ENCODE peak calls at places on chromosomes 2 and 18, in four cellular contexts. One of them, this sample, is unnamed.
A peak's percentile ranks its signal among the peaks of the same experiment; 100 is the strongest.

GRCh38 chr18:42765225-42765624 is 350.3 kb downstream of the RIT2 start:
- DNase-seq in SK-N-SH: no peak
- DNase-seq in K562: no peak
- DNase-seq in H1: no peak
- DNase-seq in this sample: no peak

GRCh38 chr2:33530614-33531344 is 54.3 kb downstream of the RASGRP3 start:
- DNase-seq in K562: no peak
- DNase-seq in SK-N-SH: no peak
- DNase-seq in H1: no peak
- DNase-seq in this sample: peak; percentile 36

GRCh38 chr2:40488101-40488598 is 36.3 kb upstream of the SLC8A1 start:
- DNase-seq in H1: no peak
- DNase-seq in K562: no peak
- DNase-seq in SK-N-SH: peak; percentile 32
- DNase-seq in this sample: no peak

GRCh38 chr2:181892795-181893435 is 1.4 kb downstream of the ITPRID2 start:
- DNase-seq in SK-N-SH: no peak
- DNase-seq in H1: no peak
- DNase-seq in K562: no peak
- DNase-seq in this sample: no peak

GRCh38 chr2:235577404-235578330 is 83.8 kb downstream of the AGAP1 start:
- DNase-seq in SK-N-SH: no peak
- DNase-seq in H1: no peak
- DNase-seq in K562: no peak
- DNase-seq in this sample: no peak

GRCh38 chr2:71460595-71461303 is 7.4 kb downstream of the DYSF start:
- DNase-seq in SK-N-SH: peak; percentile 74
- DNase-seq in K562: peak; percentile 49
- DNase-seq in H1: peak; percentile 67
- DNase-seq in this sample: no peak

GRCh38 chr2:212646698-212647097 is 108.1 kb upstream of the ERBB4 start:
- DNase-seq in H1: no peak
- DNase-seq in K562: no peak
- DNase-seq in SK-N-SH: no peak
- DNase-seq in this sample: no peak

GRCh38 chr18:80143876-80144275 is 34.8 kb downstream of the ADNP2 start:
- DNase-seq in H1: no peak
- DNase-seq in SK-N-SH: no peak
- DNase-seq in K562: no peak
- DNase-seq in this sample: no peak

GRCh38 chr2:218727502-218728165 is 17.0 kb downstream of the TTLL4 start:
- DNase-seq in SK-N-SH: no peak
- DNase-seq in K562: no peak
- DNase-seq in H1: no peak
- DNase-seq in this sample: no peak

GRCh38 chr18:21291106-21291505 is 49.1 kb downstream of the GREB1L start:
- DNase-seq in K562: no peak
- DNase-seq in SK-N-SH: no peak
- DNase-seq in H1: no peak
- DNase-seq in this sample: no peak

GRCh38 chr18:56927795-56928194 is 219.1 kb upstream of the BOD1L2 start:
- DNase-seq in K562: no peak
- DNase-seq in H1: no peak
- DNase-seq in SK-N-SH: no peak
- DNase-seq in this sample: no peak

GRCh38 chr2:142918624-142919023 is 41.2 kb downstream of the KYNU start:
- DNase-seq in H1: no peak
- DNase-seq in SK-N-SH: no peak
- DNase-seq in K562: no peak
- DNase-seq in this sample: no peak

GRCh38 chr2:158998486-158999248 is 30.2 kb downstream of the TANC1 start:
- DNase-seq in K562: no peak
- DNase-seq in SK-N-SH: no peak
- DNase-seq in H1: no peak
- DNase-seq in this sample: no peak

GRCh38 chr2:81260320-81260719 is 955.8 kb upstream of the LRRTM1 start:
- DNase-seq in H1: no peak
- DNase-seq in K562: no peak
- DNase-seq in SK-N-SH: no peak
- DNase-seq in this sample: no peak

GRCh38 chr2:8475349-8476045 is 206.4 kb upstream of the ID2 start:
- DNase-seq in SK-N-SH: no peak
- DNase-seq in K562: no peak
- DNase-seq in H1: no peak
- DNase-seq in this sample: peak; percentile 77

GRCh38 chr2:74300506-74300905 is 42.7 kb downstream of the SLC4A5 start:
- DNase-seq in SK-N-SH: no peak
- DNase-seq in K562: no peak
- DNase-seq in H1: peak; percentile 33
- DNase-seq in this sample: no peak

GRCh38 chr18:56240405-56240804 is 398.0 kb downstream of the TXNL1 start:
- DNase-seq in SK-N-SH: no peak
- DNase-seq in K562: no peak
- DNase-seq in H1: no peak
- DNase-seq in this sample: no peak

GRCh38 chr2:10331702-10332401 is 29.1 kb downstream of the HPCAL1 start:
- DNase-seq in SK-N-SH: no peak
- DNase-seq in K562: peak; percentile 39
- DNase-seq in H1: no peak
- DNase-seq in this sample: peak; percentile 51

GRCh38 chr18:49839012-49839411 is 25.7 kb upstream of the ACAA2 start:
- DNase-seq in H1: no peak
- DNase-seq in SK-N-SH: no peak
- DNase-seq in K562: no peak
- DNase-seq in this sample: no peak

GRCh38 chr2:28356095-28356911 is 36.4 kb upstream of the FOSL2 start:
- DNase-seq in SK-N-SH: peak; percentile 90
- DNase-seq in H1: no peak
- DNase-seq in K562: peak; percentile 59
- DNase-seq in this sample: no peak

GRCh38 chr2:173571021-173571821 is 216.5 kb downstream of the CDCA7 start:
- DNase-seq in SK-N-SH: peak; percentile 30
- DNase-seq in K562: peak; percentile 34
- DNase-seq in H1: no peak
- DNase-seq in this sample: no peak

GRCh38 chr2:171706152-171706803 is 19.0 kb downstream of the DYNC1I2 start:
- DNase-seq in H1: no peak
- DNase-seq in K562: peak; percentile 21
- DNase-seq in SK-N-SH: peak; percentile 31
- DNase-seq in this sample: no peak

GRCh38 chr2:125711081-125711480 is 944.9 kb upstream of the GYPC start:
- DNase-seq in SK-N-SH: no peak
- DNase-seq in H1: no peak
- DNase-seq in K562: no peak
- DNase-seq in this sample: no peak

GRCh38 chr2:24566630-24567029 is 75.6 kb downstream of the NCOA1 start:
- DNase-seq in H1: no peak
- DNase-seq in SK-N-SH: no peak
- DNase-seq in K562: no peak
- DNase-seq in this sample: no peak

GRCh38 chr2:106575955-106576354 is 88.8 kb downstream of the CD8B2 start:
- DNase-seq in H1: peak; percentile 55
- DNase-seq in K562: no peak
- DNase-seq in SK-N-SH: peak; percentile 64
- DNase-seq in this sample: no peak

GRCh38 chr18:30970201-30970816 is 72.2 kb downstream of the DSC3 start:
- DNase-seq in K562: no peak
- DNase-seq in H1: no peak
- DNase-seq in SK-N-SH: no peak
- DNase-seq in this sample: no peak

GRCh38 chr2:28627722-28628480 is 123.7 kb upstream of the PPP1CB start:
- DNase-seq in H1: no peak
- DNase-seq in SK-N-SH: no peak
- DNase-seq in K562: no peak
- DNase-seq in this sample: no peak

GRCh38 chr2:203623616-203624015 is 82.8 kb upstream of the CD28 start:
- DNase-seq in K562: no peak
- DNase-seq in H1: no peak
- DNase-seq in SK-N-SH: no peak
- DNase-seq in this sample: no peak

GRCh38 chr2:23529659-23530058 is 144.7 kb downstream of the KLHL29 start:
- DNase-seq in K562: no peak
- DNase-seq in H1: no peak
- DNase-seq in SK-N-SH: no peak
- DNase-seq in this sample: no peak

GRCh38 chr18:76613058-76613457 is 118.0 kb upstream of the ZNF516 start:
- DNase-seq in H1: no peak
- DNase-seq in SK-N-SH: no peak
- DNase-seq in K562: no peak
- DNase-seq in this sample: no peak

GRCh38 chr2:236578980-236579745 is 9.5 kb downstream of the ACKR3 start:
- DNase-seq in H1: no peak
- DNase-seq in K562: no peak
- DNase-seq in SK-N-SH: no peak
- DNase-seq in this sample: no peak

GRCh38 chr2:85308951-85309555 is 18.7 kb downstream of the TGOLN2 start:
- DNase-seq in H1: no peak
- DNase-seq in SK-N-SH: peak; percentile 95
- DNase-seq in K562: no peak
- DNase-seq in this sample: no peak

GRCh38 chr2:85310330-85310729 is 17.5 kb downstream of the TGOLN2 start:
- DNase-seq in H1: no peak
- DNase-seq in SK-N-SH: no peak
- DNase-seq in K562: no peak
- DNase-seq in this sample: no peak

GRCh38 chr2:85308201-85308600 is 19.6 kb downstream of the TGOLN2 start:
- DNase-seq in H1: no peak
- DNase-seq in K562: no peak
- DNase-seq in SK-N-SH: no peak
- DNase-seq in this sample: no peak

GRCh38 chr2:85307527-85307897 is 20.3 kb downstream of the TGOLN2 start:
- DNase-seq in SK-N-SH: no peak
- DNase-seq in K562: no peak
- DNase-seq in H1: no peak
- DNase-seq in this sample: no peak

GRCh38 chr2:85309699-85310321 is 18.0 kb downstream of the TGOLN2 start:
- DNase-seq in K562: no peak
- DNase-seq in SK-N-SH: no peak
- DNase-seq in H1: no peak
- DNase-seq in this sample: no peak
- TF ChIP-seq RFX5 in K562: no peak
- TF ChIP-seq RFX5 in SK-N-SH: no peak
- TF ChIP-seq RFX5 in H1: no peak
- TF ChIP-seq RFX5 in this sample: no peak

GRCh38 chr2:241641631-241642030 is 4.1 kb downstream of the ATG4B start:
- DNase-seq in SK-N-SH: no peak
- DNase-seq in K562: peak; percentile 17
- DNase-seq in H1: no peak
- DNase-seq in this sample: no peak
- TF ChIP-seq NRF1 in SK-N-SH: no peak
- TF ChIP-seq NRF1 in K562: no peak
- TF ChIP-seq NRF1 in H1: no peak
- TF ChIP-seq NRF1 in this sample: no peak

GRCh38 chr2:99448556-99448955 is 41.3 kb downstream of the REV1 start:
- DNase-seq in SK-N-SH: no peak
- DNase-seq in H1: no peak
- DNase-seq in K562: no peak
- DNase-seq in this sample: no peak
- TF ChIP-seq RFX5 in SK-N-SH: no peak
- TF ChIP-seq RFX5 in H1: no peak
- TF ChIP-seq RFX5 in K562: no peak
- TF ChIP-seq RFX5 in this sample: no peak

DNA sequence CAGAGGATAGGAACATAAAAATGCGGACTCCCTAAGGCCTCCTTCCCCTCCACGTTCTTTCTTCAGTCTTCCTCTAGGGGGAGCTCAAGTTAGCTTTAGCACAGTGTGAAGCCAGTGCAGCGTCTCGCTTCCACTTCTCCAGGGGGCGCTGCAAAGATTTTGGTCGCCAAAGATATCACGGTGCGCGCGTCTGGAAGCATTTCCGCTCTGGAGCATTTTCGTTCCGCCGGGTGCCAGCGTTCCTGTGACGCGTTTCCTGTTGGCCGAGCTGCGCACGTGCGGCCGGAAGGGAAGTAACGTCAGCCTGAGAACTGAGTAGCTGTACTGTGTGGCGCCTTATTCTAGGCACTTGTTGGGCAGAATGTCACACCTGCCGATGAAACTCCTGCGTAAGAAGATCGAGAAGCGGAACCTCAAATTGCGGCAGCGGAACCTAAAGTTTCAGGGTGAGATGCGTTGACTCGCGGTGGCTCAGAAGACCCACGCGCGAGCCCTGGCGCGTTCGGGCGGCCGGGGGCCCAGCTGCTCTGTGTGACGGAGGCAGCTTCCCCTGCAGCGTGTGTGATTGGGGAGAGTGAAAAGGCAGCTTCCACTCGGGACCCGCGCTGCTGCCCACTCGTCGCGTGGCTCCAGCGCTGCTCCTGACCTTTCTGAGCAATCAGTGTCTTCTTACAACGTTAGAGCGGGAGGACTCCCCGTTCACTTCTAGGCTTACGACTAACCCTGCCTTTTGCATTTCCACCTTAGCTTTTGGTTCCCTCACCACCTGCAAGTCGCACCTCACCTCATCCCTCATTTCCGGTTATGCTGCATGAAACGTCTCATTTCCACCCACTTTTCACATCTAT is at the start of gene DDX18:
- DNase-seq in SK-N-SH: peak; percentile 88
- DNase-seq in K562: peak; percentile 83
- DNase-seq in H1: peak; percentile 94
- DNase-seq in this sample: peak; percentile 93
- TF ChIP-seq NRF1 in SK-N-SH: peak; percentile 72
- TF ChIP-seq NRF1 in K562: peak; percentile 89
- TF ChIP-seq NRF1 in H1: no peak
- TF ChIP-seq NRF1 in this sample: peak; percentile 42

GRCh38 chr2:137693521-137693920 is 270.8 kb upstream of the HNMT start:
- DNase-seq in K562: no peak
- DNase-seq in H1: no peak
- DNase-seq in SK-N-SH: no peak
- DNase-seq in this sample: no peak

DNA sequence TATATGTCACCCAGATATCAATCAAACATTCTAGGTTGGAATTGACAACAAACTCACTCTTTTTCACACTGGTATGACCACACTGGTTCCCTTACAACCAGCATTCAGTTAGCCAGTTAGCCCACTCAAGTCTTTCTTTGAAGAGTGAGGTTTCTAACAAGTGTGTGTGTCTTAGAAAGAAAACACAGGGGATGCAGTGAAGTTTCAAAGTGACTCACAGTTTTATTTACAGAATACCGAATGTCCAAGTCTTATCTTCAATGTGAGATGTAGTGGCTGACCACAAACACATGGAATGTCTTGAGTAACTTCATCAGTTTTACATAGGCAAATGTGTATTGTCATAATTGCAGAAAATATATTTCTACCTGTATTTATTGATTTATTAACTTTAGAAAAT is 274.7 kb upstream of the HNMT start:
- DNase-seq in H1: no peak
- DNase-seq in SK-N-SH: no peak
- DNase-seq in K562: no peak
- DNase-seq in this sample: no peak
- TF ChIP-seq RFX5 in H1: no peak
- TF ChIP-seq RFX5 in SK-N-SH: no peak
- TF ChIP-seq RFX5 in K562: no peak
- TF ChIP-seq RFX5 in this sample: no peak

This sample was measured in GM12878.